ENCODE peak calls at places on chromosomes 4 and X, in nine cellular contexts. F is CD4-positive, CD25-positive, alpha-beta regulatory T cell; S is CD4-positive, alpha-beta T cell; Z is ovary; Y is gastrocnemius medialis; M is GM23248; J is aorta; E is uterus; L is cardiac muscle cell. D is an unnamed sample. For H3K9me3, the result is how much of the 10 kb centered on the place peaks cover.

GRCh38 chr4:4659871-4660651 is 118.2 kb upstream of the STX18 start:
- DNase-seq in F (no peak), S (no peak), Z (no peak), Y (no peak), M (peak), J (peak), E (no peak), L (no peak), D (no peak)

GRCh38 chr4:110193822-110194761 is 4.3 kb downstream of the ELOVL6 start:
- DNase-seq in F (peak), S (peak), Z (peak), Y (peak), M (peak), J (peak), E (peak), L (peak), D (peak)

GRCh38 chr4:3135155-3136011 is 60.9 kb downstream of the HTT start:
- DNase-seq in F (no peak), S (no peak), Z (no peak), Y (no peak), M (peak), J (no peak), E (no peak), L (no peak), D (no peak)

GRCh38 chrX:32524385-32524784 is 687.0 kb downstream of the DMD start:
- DNase-seq in F (no peak), S (no peak), Z (no peak), Y (no peak), M (no peak), J (no peak), E (no peak), L (no peak), D (no peak)

GRCh38 chrX:8548446-8548845 is 83.8 kb downstream of the VCX3B start:
- DNase-seq in F (no peak), S (no peak), Z (no peak), Y (no peak), M (no peak), J (no peak), E (no peak), L (no peak), D (no peak)

GRCh38 chr4:146273204-146273901 is 59.0 kb downstream of the REELD1 start:
- DNase-seq in F (no peak), S (no peak), Z (no peak), Y (no peak), M (no peak), J (no peak), E (no peak), L (no peak), D (no peak)

GRCh38 chrX:49748211-49748956 is 52.6 kb upstream of the PAGE1 start:
- DNase-seq in F (no peak), S (no peak), Z (no peak), Y (no peak), M (no peak), J (no peak), E (no peak), L (no peak), D (no peak)

GRCh38 chr4:24672871-24673270 is 88.5 kb upstream of the DHX15 start:
- DNase-seq in F (no peak), S (no peak), Z (no peak), Y (no peak), M (no peak), J (no peak), E (no peak), L (no peak), D (no peak)

GRCh38 chrX:100980608-100981497 is 11.3 kb downstream of the ARL13A start:
- DNase-seq in F (no peak), S (no peak), Z (no peak), Y (peak), M (peak), J (peak), E (no peak), L (no peak), D (no peak)

GRCh38 chr4:73872331-73873108 is 3.3 kb downstream of the CXCL1 start:
- DNase-seq in F (no peak), S (no peak), Z (no peak), Y (no peak), M (no peak), J (no peak), E (no peak), L (no peak), D (no peak)

GRCh38 chr4:153579872-153580271 is 104.2 kb upstream of the TLR2 start:
- DNase-seq in F (no peak), S (no peak), Z (no peak), Y (no peak), M (no peak), J (no peak), E (no peak), L (no peak), D (no peak)

GRCh38 chrX:1239681-1240142 is 27.3 kb upstream of the CRLF2 start:
- DNase-seq in F (no peak), S (no peak), Z (no peak), Y (peak), M (no peak), J (peak), E (peak), L (no peak), D (no peak)

GRCh38 chr4:87967193-87967592 is 8.3 kb upstream of the SPP1 start:
- DNase-seq in F (no peak), S (no peak), Z (no peak), Y (no peak), M (no peak), J (no peak), E (no peak), L (no peak), D (no peak)

GRCh38 chr4:109730294-109731051 is 603 bp upstream of the PLA2G12A start:
- DNase-seq in F (no peak), S (no peak), Z (no peak), Y (peak), M (peak), J (peak), E (peak), L (peak), D (peak)

GRCh38 chrX:114365045-114365834 is 218.6 kb upstream of the HTR2C start:
- DNase-seq in F (no peak), S (no peak), Z (no peak), Y (no peak), M (no peak), J (no peak), E (no peak), L (no peak), D (no peak)

GRCh38 chr4:185504098-185505047 is 30.9 kb downstream of the PDLIM3 start:
- DNase-seq in F (no peak), S (no peak), Z (peak), Y (peak), M (peak), J (peak), E (peak), L (no peak), D (no peak)

GRCh38 chrX:133415276-133416105 is at the start of gene GPC4:
- DNase-seq in F (no peak), S (no peak), Z (peak), Y (peak), M (peak), J (peak), E (peak), L (peak), D (no peak)

GRCh38 chrX:132435222-132435621 is 53.6 kb downstream of the MBNL3 start:
- DNase-seq in F (no peak), S (no peak), Z (no peak), Y (peak), M (peak), J (no peak), E (no peak), L (no peak), D (no peak)

GRCh38 chr4:76712564-76712963 is 185.4 kb downstream of the SOWAHB start:
- DNase-seq in F (no peak), S (no peak), Z (no peak), Y (no peak), M (no peak), J (no peak), E (no peak), L (no peak), D (no peak)

GRCh38 chrX:103919336-103919682 is 43.1 kb upstream of the TMSB15B start:
- DNase-seq in F (peak), S (peak), Z (no peak), Y (no peak), M (peak), J (no peak), E (no peak), L (no peak), D (no peak)

GRCh38 chr4:29853843-29854242 is 866.3 kb upstream of the PCDH7 start:
- DNase-seq in F (no peak), S (no peak), Z (no peak), Y (no peak), M (no peak), J (no peak), E (no peak), L (no peak), D (no peak)

GRCh38 chr4:128371004-128371777 is 83.6 kb upstream of the PGRMC2 start:
- DNase-seq in F (no peak), S (no peak), Z (no peak), Y (no peak), M (peak), J (no peak), E (no peak), L (no peak), D (no peak)

GRCh38 chrX:2627272-2627867 is 63.7 kb upstream of the CD99 start:
- DNase-seq in F (peak), S (peak), Z (no peak), Y (no peak), M (peak), J (no peak), E (peak), L (peak), D (no peak)

GRCh38 chrX:150036181-150036580 is 97.9 kb upstream of the EOLA2 start:
- DNase-seq in F (no peak), S (no peak), Z (no peak), Y (no peak), M (peak), J (no peak), E (no peak), L (no peak), D (no peak)

DNA sequence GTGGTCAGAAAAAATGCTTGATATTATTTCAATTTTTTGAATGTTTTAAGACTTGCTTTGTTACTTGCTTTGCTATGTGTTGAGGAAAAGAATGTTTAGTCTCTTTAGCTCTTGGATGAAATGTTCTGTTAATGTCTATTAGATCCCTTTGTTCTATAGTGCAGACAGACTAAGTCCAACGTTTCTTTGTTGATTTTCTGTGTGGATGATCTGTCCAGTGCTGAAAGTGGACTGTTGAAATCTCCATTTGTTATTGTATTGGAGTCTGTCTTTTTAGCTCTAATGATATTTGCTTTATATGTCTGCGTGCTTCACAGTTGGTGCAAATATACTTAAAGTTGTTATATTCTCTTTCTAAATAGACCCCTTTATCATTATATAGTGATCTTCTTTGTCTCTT is 220.6 kb downstream of the GUCY2F start:
- DNase-seq in F (no peak), S (no peak), Z (no peak), Y (no peak), M (no peak), J (no peak), E (no peak), L (no peak), D (no peak)
- H3K9me3 ChIP-seq in F (under half), S (under half), Z (under half), Y (under half), M (under half), J (under half), E (under half), L (under half), D (under half)

DNA sequence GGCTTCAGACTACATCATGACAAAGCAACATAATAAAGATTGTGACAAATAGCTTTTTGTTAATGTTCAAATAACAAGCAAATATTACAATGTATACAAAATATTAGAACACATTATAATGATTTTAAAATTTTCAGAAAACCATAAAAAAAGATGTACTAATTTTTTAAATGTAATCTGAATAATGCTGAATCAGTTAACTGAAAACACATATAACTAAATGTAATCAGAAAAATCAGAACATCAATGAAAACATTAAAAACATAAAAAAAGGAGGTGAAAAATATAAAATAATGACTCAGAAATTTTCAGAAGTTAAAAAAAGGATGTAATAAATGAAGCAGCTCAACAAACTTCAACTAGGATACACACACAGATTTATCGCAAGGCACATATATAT is 53.5 kb downstream of the ZNF721 start:
- DNase-seq in F (no peak), S (no peak), Z (no peak), Y (no peak), M (no peak), J (no peak), E (no peak), L (no peak), D (no peak)
- H3K9me3 ChIP-seq in F (half or more), S (half or more), Z (under half), Y (half or more), M (half or more), J (under half), E (half or more), L (under half), D (half or more)

DNA sequence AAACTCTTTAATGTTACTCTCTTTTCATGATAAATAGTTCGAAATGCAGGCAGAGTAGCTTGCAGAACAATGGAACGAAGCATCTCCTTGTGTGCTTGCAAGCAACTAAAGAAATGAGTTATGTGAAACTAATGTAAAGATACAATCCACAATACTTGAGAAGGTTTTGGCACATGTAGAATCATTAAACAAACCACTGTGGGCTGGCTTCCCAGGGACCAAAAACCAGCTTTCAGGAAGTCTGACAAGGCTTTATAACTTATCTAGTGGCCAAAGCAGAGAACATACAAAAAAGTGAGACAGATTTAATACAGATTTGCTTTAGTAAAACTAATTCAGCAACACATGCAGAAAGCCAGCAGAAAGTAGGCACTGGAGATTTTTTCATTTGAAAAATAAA is 1673.8 kb upstream of the AGA start:
- DNase-seq in F (no peak), S (no peak), Z (no peak), Y (no peak), M (no peak), J (no peak), E (no peak), L (no peak), D (no peak)
- H3K9me3 ChIP-seq in F (under half), S (under half), Z (under half), Y (under half), M (under half), J (under half), E (under half), L (under half), D (under half)

GRCh38 chrX:153794018-153794896 is at the start of the genes IDH3G and SSR4:
- DNase-seq in F (peak), S (peak), Z (peak), Y (peak), M (peak), J (peak), E (peak), L (peak), D (peak)

GRCh38 chrX:153793291-153793690 is 884 bp downstream of the IDH3G start:
- DNase-seq in F (no peak), S (no peak), Z (no peak), Y (no peak), M (no peak), J (no peak), E (no peak), L (peak), D (no peak)

GRCh38 chrX:153797415-153798015 is 3.0 kb downstream of the SSR4 start:
- DNase-seq in F (no peak), S (no peak), Z (no peak), Y (no peak), M (no peak), J (no peak), E (no peak), L (no peak), D (no peak)

GRCh38 chrX:153792368-153792767 is 1.8 kb downstream of the IDH3G start:
- DNase-seq in F (no peak), S (no peak), Z (no peak), Y (no peak), M (no peak), J (no peak), E (no peak), L (no peak), D (no peak)

DNA sequence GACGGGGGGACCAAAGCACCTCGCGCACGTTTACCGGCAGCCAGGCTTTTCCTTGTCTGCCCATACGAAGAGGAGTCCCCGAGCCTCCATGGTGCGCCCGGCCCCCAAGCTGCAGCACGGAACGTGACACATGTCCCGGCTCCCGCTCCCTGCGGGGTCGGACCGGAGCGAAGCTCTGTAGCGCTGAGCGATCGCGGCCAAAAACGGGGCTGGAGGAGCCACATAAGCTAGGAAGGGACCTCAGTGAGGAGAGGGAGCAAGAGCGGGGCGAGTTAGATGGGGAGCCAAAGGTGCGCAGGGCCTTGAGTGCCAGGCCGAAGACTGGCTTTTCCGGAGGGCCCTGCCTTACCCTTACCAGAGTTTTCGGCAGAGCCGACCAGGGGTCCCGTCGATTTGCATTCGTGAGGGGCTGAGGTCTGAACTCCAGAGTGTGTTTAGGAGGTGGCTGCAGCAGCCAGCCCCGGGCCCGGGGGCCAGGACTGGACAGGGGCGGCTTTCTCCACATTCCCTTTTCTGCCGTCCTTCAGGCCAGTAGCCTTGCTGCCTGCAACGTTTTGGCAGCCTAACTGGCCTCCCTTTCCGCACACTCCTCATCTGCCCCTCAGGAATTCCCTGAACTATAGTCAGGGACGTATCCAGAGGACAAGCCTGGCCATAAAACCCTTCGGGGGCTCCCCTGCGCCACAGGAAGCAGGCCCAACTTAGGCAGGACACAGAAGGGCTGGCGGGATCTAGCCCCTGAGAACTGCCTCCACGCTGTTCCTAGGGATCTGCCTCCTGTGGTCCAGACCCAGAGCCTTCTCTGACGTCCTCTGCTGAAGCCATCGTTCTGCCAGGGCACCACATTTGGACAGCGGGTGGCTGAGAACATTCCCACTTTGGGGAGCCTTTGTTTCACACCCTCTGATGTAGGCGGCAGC is 689 bp downstream of the SSR4 start:
- DNase-seq in F (no peak), S (peak), Z (peak), Y (no peak), M (peak), J (no peak), E (no peak), L (no peak), D (no peak)
- H3K9me3 ChIP-seq in F (under half), S (under half), Z (under half), Y (under half), M (under half), J (under half), E (under half), L (under half), D (under half)

GRCh38 chr4:11263208-11263607 is 165.5 kb downstream of the HS3ST1 start:
- DNase-seq in F (no peak), S (no peak), Z (no peak), Y (no peak), M (no peak), J (no peak), E (no peak), L (no peak), D (no peak)

GRCh38 chr4:11271263-11271662 is 157.4 kb downstream of the HS3ST1 start:
- DNase-seq in F (no peak), S (no peak), Z (no peak), Y (no peak), M (no peak), J (no peak), E (no peak), L (no peak), D (no peak)

DNA sequence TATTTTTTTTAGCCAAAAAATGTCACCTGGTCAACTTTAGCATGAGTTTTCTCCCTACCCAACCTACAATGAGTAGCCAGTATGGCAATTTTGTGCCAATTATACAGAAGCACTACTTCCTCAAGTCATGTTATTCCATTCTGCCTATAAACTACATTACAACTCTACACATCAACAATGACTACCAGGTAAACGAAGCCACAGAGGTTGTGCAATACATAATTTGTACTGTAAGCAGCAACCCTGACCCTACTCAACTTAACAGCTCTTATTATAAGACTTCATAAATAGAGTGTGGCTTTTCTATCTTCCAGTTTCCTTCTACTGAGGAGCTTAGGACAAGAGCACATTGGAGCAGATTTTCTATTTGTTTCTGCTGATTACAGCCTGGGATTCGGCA is 160.5 kb downstream of the HS3ST1 start:
- DNase-seq in F (no peak), S (no peak), Z (no peak), Y (no peak), M (no peak), J (no peak), E (no peak), L (no peak), D (no peak)
- H3K9me3 ChIP-seq in F (under half), S (under half), Z (under half), Y (under half), M (under half), J (under half), E (under half), L (under half), D (under half)

GRCh38 chr4:157739237-157739636 is 433.6 kb downstream of the GASK1B start:
- DNase-seq in F (no peak), S (no peak), Z (no peak), Y (no peak), M (peak), J (no peak), E (peak), L (no peak), D (no peak)

GRCh38 chr4:157741642-157742041 is 431.2 kb downstream of the GASK1B start:
- DNase-seq in F (no peak), S (no peak), Z (no peak), Y (no peak), M (no peak), J (no peak), E (no peak), L (no peak), D (no peak)
- H3K9me3 ChIP-seq in F (under half), S (under half), Z (under half), Y (under half), M (under half), J (under half), E (under half), L (under half), D (under half)

GRCh38 chrX:57977992-57978391 is 67.7 kb upstream of the ZXDA start:
- DNase-seq in F (no peak), S (no peak), Z (no peak), Y (no peak), M (no peak), J (no peak), E (no peak), L (no peak), D (no peak)
- H3K9me3 ChIP-seq in F (under half), S (under half), Z (under half), Y (under half), M (under half), J (under half), E (under half), L (under half), D (under half)

DNA sequence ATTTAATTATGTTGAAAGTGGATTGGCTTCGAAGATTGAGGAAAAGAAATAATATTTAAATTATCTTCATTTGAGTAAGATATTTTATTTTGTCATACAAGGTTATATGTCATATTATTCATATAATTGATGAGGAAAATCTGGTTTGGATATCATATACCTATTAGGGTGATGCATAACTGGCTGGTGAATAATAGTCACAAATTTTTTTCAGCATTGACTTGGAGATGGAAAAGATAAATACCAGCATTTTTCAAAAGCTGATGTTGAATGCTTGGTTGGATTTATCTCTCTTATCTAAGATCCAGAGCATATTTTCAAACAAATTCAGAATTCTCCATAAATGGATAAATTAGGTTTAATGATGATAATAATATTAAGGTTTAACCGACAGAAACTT is 93.5 kb upstream of the SLIT2 start:
- DNase-seq in F (no peak), S (no peak), Z (no peak), Y (no peak), M (no peak), J (no peak), E (no peak), L (no peak), D (no peak)
- H3K9me3 ChIP-seq in F (under half), S (under half), Z (under half), Y (under half), M (under half), J (under half), E (under half), L (under half), D (under half)

D was measured in T-helper 17 cell.